ENCODE peak calls at places on chromosomes 2 and 18, in four cellular contexts. O is Kasumi-1; M is OCI-M1; R is stimulated activated CD4-positive, alpha-beta T cell treated with anti-CD3 and anti-CD28 coated beads, Interleukin-2, amount 100 ng/mL, for 48 hours. B is an unnamed sample.

GRCh38 chr2:18500333-18500732 is 60.1 kb downstream of the RDH14 start:
- DNase-seq in O (no peak), M (peak; percentile 81), R (no peak), B (no peak)

GRCh38 chr2:110720547-110720946 is 11.8 kb upstream of the ACOXL start:
- DNase-seq in O (no peak), M (no peak), R (no peak), B (no peak)

GRCh38 chr2:42897386-42897785 is 105.0 kb upstream of the HAAO start:
- DNase-seq in O (no peak), M (no peak), R (no peak), B (no peak)

GRCh38 chr18:79608535-79608934 is 71.1 kb upstream of the CTDP1 start:
- DNase-seq in O (no peak), M (no peak), R (no peak), B (no peak)

GRCh38 chr2:11254100-11254536 is 90.3 kb downstream of the ROCK2 start:
- DNase-seq in O (no peak), M (no peak), R (no peak), B (no peak)

GRCh38 chr2:127597984-127598380 is 48.0 kb upstream of the GPR17 start:
- DNase-seq in O (no peak), M (no peak), R (no peak), B (no peak)

GRCh38 chr18:48727685-48728084 is 188.9 kb downstream of the CTIF start:
- DNase-seq in O (no peak), M (no peak), R (no peak), B (no peak)

GRCh38 chr2:6932833-6933232 is 15.6 kb downstream of the RNF144A start:
- DNase-seq in O (no peak), M (no peak), R (no peak), B (no peak)

GRCh38 chr2:191311627-191312026 is 66.4 kb downstream of the MYO1B start:
- DNase-seq in O (peak; percentile 16), M (peak; percentile 40), R (no peak), B (no peak)